ENCODE peak calls at places on chromosomes 4 and X, in seven cellular contexts. One of them, this sample, is unnamed.

GRCh38 chrX:129996120-129996519 is 13.7 kb downstream of the BCORL1 start:
- DNase-seq in GM12864: no peak
- DNase-seq in tibial artery: no peak
- DNase-seq in AG04450: no peak
- DNase-seq in cardiac fibroblast: peak; percentile 81
- DNase-seq in transverse colon: no peak
- DNase-seq in endodermal cell: no peak
- DNase-seq in this sample: no peak

GRCh38 chr4:175646802-175647201 is 165.3 kb downstream of the GPM6A start:
- DNase-seq in tibial artery: no peak
- DNase-seq in endodermal cell: no peak
- DNase-seq in AG04450: no peak
- DNase-seq in GM12864: no peak
- DNase-seq in cardiac fibroblast: no peak
- DNase-seq in transverse colon: no peak
- DNase-seq in this sample: no peak

GRCh38 chr4:169160825-169161224 is 109.9 kb downstream of the SH3RF1 start:
- DNase-seq in AG04450: no peak
- DNase-seq in tibial artery: peak; percentile 22
- DNase-seq in cardiac fibroblast: peak; percentile 45
- DNase-seq in endodermal cell: no peak
- DNase-seq in GM12864: no peak
- DNase-seq in transverse colon: no peak
- DNase-seq in this sample: no peak

GRCh38 chr4:107862658-107863057 is 37.9 kb downstream of the SGMS2 start:
- DNase-seq in cardiac fibroblast: peak; percentile 97
- DNase-seq in transverse colon: peak; percentile 14
- DNase-seq in GM12864: no peak
- DNase-seq in tibial artery: peak; percentile 23
- DNase-seq in AG04450: no peak
- DNase-seq in endodermal cell: no peak
- DNase-seq in this sample: no peak

GRCh38 chr4:59248313-59248712 is 1951.8 kb upstream of the ADGRL3 start:
- DNase-seq in GM12864: no peak
- DNase-seq in cardiac fibroblast: no peak
- DNase-seq in AG04450: no peak
- DNase-seq in transverse colon: no peak
- DNase-seq in endodermal cell: no peak
- DNase-seq in tibial artery: no peak
- DNase-seq in this sample: no peak

GRCh38 chr4:40254961-40255721 is 58.3 kb downstream of the RHOH start:
- DNase-seq in AG04450: no peak
- DNase-seq in endodermal cell: no peak
- DNase-seq in transverse colon: no peak
- DNase-seq in cardiac fibroblast: peak; percentile 64
- DNase-seq in GM12864: no peak
- DNase-seq in tibial artery: no peak
- DNase-seq in this sample: no peak

GRCh38 chr4:8547108-8547911 is 32.9 kb upstream of the GPR78 start:
- DNase-seq in AG04450: no peak
- DNase-seq in cardiac fibroblast: peak; percentile 72
- DNase-seq in transverse colon: no peak
- DNase-seq in tibial artery: no peak
- DNase-seq in GM12864: no peak
- DNase-seq in endodermal cell: peak; percentile 79
- DNase-seq in this sample: no peak

GRCh38 chr4:112410804-112411203 is 105.2 kb downstream of the NEUROG2 start:
- DNase-seq in tibial artery: no peak
- DNase-seq in cardiac fibroblast: no peak
- DNase-seq in GM12864: no peak
- DNase-seq in AG04450: no peak
- DNase-seq in endodermal cell: no peak
- DNase-seq in transverse colon: no peak
- DNase-seq in this sample: no peak

GRCh38 chr4:164761746-164762275 is 7.9 kb downstream of the SMIM31 start:
- DNase-seq in GM12864: no peak
- DNase-seq in tibial artery: no peak
- DNase-seq in AG04450: no peak
- DNase-seq in endodermal cell: no peak
- DNase-seq in cardiac fibroblast: no peak
- DNase-seq in transverse colon: no peak
- DNase-seq in this sample: no peak

GRCh38 chrX:14865201-14865600 is 7.7 kb downstream of the FANCB start:
- DNase-seq in transverse colon: no peak
- DNase-seq in cardiac fibroblast: peak; percentile 58
- DNase-seq in AG04450: no peak
- DNase-seq in GM12864: no peak
- DNase-seq in endodermal cell: no peak
- DNase-seq in tibial artery: no peak
- DNase-seq in this sample: no peak

GRCh38 chrX:15515931-15516330 is 15.3 kb downstream of the BMX start:
- DNase-seq in transverse colon: no peak
- DNase-seq in tibial artery: peak; percentile 18
- DNase-seq in cardiac fibroblast: no peak
- DNase-seq in endodermal cell: peak; percentile 53
- DNase-seq in GM12864: no peak
- DNase-seq in AG04450: no peak
- DNase-seq in this sample: no peak

GRCh38 chrX:129690435-129690834 is 35.7 kb upstream of the APLN start:
- DNase-seq in AG04450: no peak
- DNase-seq in GM12864: no peak
- DNase-seq in endodermal cell: no peak
- DNase-seq in cardiac fibroblast: no peak
- DNase-seq in transverse colon: no peak
- DNase-seq in tibial artery: no peak
- DNase-seq in this sample: no peak

GRCh38 chrX:148784859-148785655 is 284.6 kb downstream of the AFF2 start:
- DNase-seq in tibial artery: no peak
- DNase-seq in transverse colon: no peak
- DNase-seq in AG04450: no peak
- DNase-seq in GM12864: no peak
- DNase-seq in cardiac fibroblast: no peak
- DNase-seq in endodermal cell: peak; percentile 47
- DNase-seq in this sample: no peak

GRCh38 chrX:12804655-12805054 is 13.4 kb downstream of the PRPS2 start:
- DNase-seq in transverse colon: peak; percentile 34
- DNase-seq in GM12864: no peak
- DNase-seq in AG04450: no peak
- DNase-seq in tibial artery: no peak
- DNase-seq in endodermal cell: no peak
- DNase-seq in cardiac fibroblast: no peak
- DNase-seq in this sample: no peak

GRCh38 chrX:52277666-52278065 is 91.2 kb upstream of the XAGE2 start:
- DNase-seq in cardiac fibroblast: no peak
- DNase-seq in endodermal cell: no peak
- DNase-seq in GM12864: no peak
- DNase-seq in transverse colon: no peak
- DNase-seq in tibial artery: no peak
- DNase-seq in AG04450: no peak
- DNase-seq in this sample: no peak

GRCh38 chrX:57752866-57753265 is 72.8 kb upstream of the NLRP2B start:
- DNase-seq in AG04450: no peak
- DNase-seq in tibial artery: no peak
- DNase-seq in endodermal cell: peak; percentile 67
- DNase-seq in transverse colon: no peak
- DNase-seq in GM12864: no peak
- DNase-seq in cardiac fibroblast: no peak
- DNase-seq in this sample: no peak

GRCh38 chr4:74374561-74375327 is 9.8 kb downstream of the EREG start:
- DNase-seq in AG04450: no peak
- DNase-seq in GM12864: no peak
- DNase-seq in cardiac fibroblast: peak; percentile 98
- DNase-seq in endodermal cell: no peak
- DNase-seq in transverse colon: peak; percentile 70
- DNase-seq in tibial artery: no peak
- DNase-seq in this sample: no peak

GRCh38 chr4:8176547-8177399 is 18.2 kb upstream of the ABLIM2 start:
- DNase-seq in AG04450: no peak
- DNase-seq in GM12864: no peak
- DNase-seq in tibial artery: no peak
- DNase-seq in transverse colon: peak; percentile 54
- DNase-seq in endodermal cell: peak; percentile 88
- DNase-seq in cardiac fibroblast: peak; percentile 74
- DNase-seq in this sample: peak; percentile 33

GRCh38 chrX:14073158-14073557 is 43.5 kb upstream of the GEMIN8 start:
- DNase-seq in endodermal cell: no peak
- DNase-seq in AG04450: no peak
- DNase-seq in GM12864: no peak
- DNase-seq in cardiac fibroblast: no peak
- DNase-seq in transverse colon: no peak
- DNase-seq in tibial artery: no peak
- DNase-seq in this sample: no peak

GRCh38 chrX:103845165-103845653 is 13.2 kb upstream of the RAB9B start:
- DNase-seq in tibial artery: peak; percentile 56
- DNase-seq in transverse colon: peak; percentile 72
- DNase-seq in GM12864: no peak
- DNase-seq in AG04450: peak; percentile 38
- DNase-seq in endodermal cell: peak; percentile 91
- DNase-seq in cardiac fibroblast: peak; percentile 86
- DNase-seq in this sample: no peak

GRCh38 chrX:133544778-133545177 is 129.5 kb upstream of the GPC4 start:
- DNase-seq in transverse colon: no peak
- DNase-seq in cardiac fibroblast: no peak
- DNase-seq in tibial artery: no peak
- DNase-seq in endodermal cell: no peak
- DNase-seq in AG04450: no peak
- DNase-seq in GM12864: no peak
- DNase-seq in this sample: no peak

GRCh38 chrX:545488-545887 is 85.1 kb upstream of the SHOX start:
- DNase-seq in transverse colon: no peak
- DNase-seq in cardiac fibroblast: peak; percentile 1
- DNase-seq in GM12864: no peak
- DNase-seq in AG04450: no peak
- DNase-seq in tibial artery: peak; percentile 26
- DNase-seq in endodermal cell: no peak
- DNase-seq in this sample: no peak

GRCh38 chrX:123422875-123423274 is 238.8 kb downstream of the GRIA3 start:
- DNase-seq in transverse colon: peak; percentile 16
- DNase-seq in GM12864: no peak
- DNase-seq in cardiac fibroblast: peak; percentile 52
- DNase-seq in endodermal cell: peak; percentile 51
- DNase-seq in AG04450: no peak
- DNase-seq in tibial artery: no peak
- DNase-seq in this sample: no peak

GRCh38 chrX:17359500-17359899 is 15.5 kb upstream of the NHS start:
- DNase-seq in AG04450: no peak
- DNase-seq in cardiac fibroblast: peak; percentile 5
- DNase-seq in GM12864: no peak
- DNase-seq in transverse colon: no peak
- DNase-seq in tibial artery: no peak
- DNase-seq in endodermal cell: no peak
- DNase-seq in this sample: no peak

GRCh38 chrX:17355976-17356375 is 19.0 kb upstream of the NHS start:
- DNase-seq in AG04450: no peak
- DNase-seq in tibial artery: no peak
- DNase-seq in transverse colon: no peak
- DNase-seq in endodermal cell: no peak
- DNase-seq in cardiac fibroblast: no peak
- DNase-seq in GM12864: no peak
- DNase-seq in this sample: no peak

DNA sequence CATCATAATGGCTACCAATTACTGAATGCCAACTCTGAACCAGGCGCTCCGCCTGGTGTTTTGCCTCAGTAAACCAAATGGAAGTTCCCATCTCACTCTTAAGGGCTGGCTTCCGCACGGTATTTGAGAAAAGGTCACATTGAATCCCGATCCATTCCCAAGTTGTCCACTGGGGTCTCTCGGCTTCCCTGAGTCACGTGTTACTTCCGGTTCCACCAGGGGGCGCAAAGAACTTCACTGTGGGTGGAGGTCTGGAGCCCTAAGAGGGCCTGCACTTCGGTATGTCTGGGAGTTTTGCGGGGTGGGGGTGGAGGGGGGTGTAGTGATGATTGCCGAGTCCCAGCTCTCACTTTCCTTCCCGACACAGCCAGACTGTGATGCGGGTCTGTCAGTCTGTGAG is 13.4 kb upstream of the NHS start:
- DNase-seq in AG04450: no peak
- DNase-seq in transverse colon: no peak
- DNase-seq in endodermal cell: peak; percentile 84
- DNase-seq in tibial artery: no peak
- DNase-seq in GM12864: no peak
- DNase-seq in cardiac fibroblast: no peak
- DNase-seq in this sample: no peak
- TF ChIP-seq CTCF in AG04450: peak; percentile 33
- TF ChIP-seq CTCF in transverse colon: peak; percentile 20
- TF ChIP-seq CTCF in endodermal cell: peak; percentile 82
- TF ChIP-seq CTCF in tibial artery: no peak
- TF ChIP-seq CTCF in GM12864: peak; percentile 35
- TF ChIP-seq CTCF in cardiac fibroblast: no peak
- TF ChIP-seq CTCF in this sample: no peak

GRCh38 chr4:81375745-81376144 is 96.0 kb downstream of the RASGEF1B start:
- DNase-seq in cardiac fibroblast: no peak
- DNase-seq in endodermal cell: peak; percentile 78
- DNase-seq in transverse colon: no peak
- DNase-seq in AG04450: no peak
- DNase-seq in tibial artery: no peak
- DNase-seq in GM12864: no peak
- DNase-seq in this sample: no peak
- TF ChIP-seq CTCF in cardiac fibroblast: no peak
- TF ChIP-seq CTCF in endodermal cell: peak; percentile 77
- TF ChIP-seq CTCF in transverse colon: no peak
- TF ChIP-seq CTCF in AG04450: no peak
- TF ChIP-seq CTCF in tibial artery: no peak
- TF ChIP-seq CTCF in GM12864: peak; percentile 3
- TF ChIP-seq CTCF in this sample: no peak

GRCh38 chr4:153988446-153988845 is 199.6 kb upstream of the SFRP2 start:
- DNase-seq in cardiac fibroblast: peak; percentile 31
- DNase-seq in tibial artery: no peak
- DNase-seq in transverse colon: no peak
- DNase-seq in GM12864: no peak
- DNase-seq in endodermal cell: no peak
- DNase-seq in AG04450: no peak
- DNase-seq in this sample: no peak

GRCh38 chr4:153989505-153989904 is 200.6 kb upstream of the SFRP2 start:
- DNase-seq in transverse colon: no peak
- DNase-seq in AG04450: no peak
- DNase-seq in endodermal cell: no peak
- DNase-seq in cardiac fibroblast: no peak
- DNase-seq in tibial artery: no peak
- DNase-seq in GM12864: no peak
- DNase-seq in this sample: no peak

GRCh38 chr4:153987291-153987690 is 198.4 kb upstream of the SFRP2 start:
- DNase-seq in endodermal cell: no peak
- DNase-seq in cardiac fibroblast: peak; percentile 85
- DNase-seq in GM12864: no peak
- DNase-seq in tibial artery: no peak
- DNase-seq in AG04450: no peak
- DNase-seq in transverse colon: no peak
- DNase-seq in this sample: no peak
- TF ChIP-seq CTCF in endodermal cell: no peak
- TF ChIP-seq CTCF in cardiac fibroblast: no peak
- TF ChIP-seq CTCF in GM12864: no peak
- TF ChIP-seq CTCF in tibial artery: no peak
- TF ChIP-seq CTCF in AG04450: no peak
- TF ChIP-seq CTCF in transverse colon: no peak
- TF ChIP-seq CTCF in this sample: no peak

DNA sequence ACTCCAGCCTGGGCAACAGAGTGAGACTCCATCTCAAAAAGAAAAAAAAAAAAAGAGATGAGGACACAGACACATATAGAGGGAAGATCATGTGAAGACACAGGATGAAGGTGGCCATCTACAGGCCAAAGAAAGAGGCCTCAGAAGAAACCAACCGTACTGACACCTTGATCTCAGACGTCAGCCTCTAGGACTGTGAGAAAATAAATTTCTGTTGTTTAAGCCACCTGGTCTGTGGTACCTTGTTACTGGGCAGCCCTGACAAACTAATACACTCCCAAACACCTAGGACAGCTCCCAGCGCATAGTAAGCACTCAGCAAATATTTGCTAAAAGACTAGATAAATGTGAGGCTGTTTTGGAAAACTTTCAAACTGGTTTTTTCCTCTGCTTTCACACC is 59.2 kb upstream of the SMIM10 start:
- DNase-seq in AG04450: no peak
- DNase-seq in cardiac fibroblast: no peak
- DNase-seq in GM12864: no peak
- DNase-seq in tibial artery: no peak
- DNase-seq in transverse colon: no peak
- DNase-seq in endodermal cell: no peak
- DNase-seq in this sample: no peak
- TF ChIP-seq CTCF in AG04450: no peak
- TF ChIP-seq CTCF in cardiac fibroblast: peak; percentile 4
- TF ChIP-seq CTCF in GM12864: no peak
- TF ChIP-seq CTCF in tibial artery: no peak
- TF ChIP-seq CTCF in transverse colon: no peak
- TF ChIP-seq CTCF in endodermal cell: peak; percentile 38
- TF ChIP-seq CTCF in this sample: no peak